ENCODE peak calls at places on chromosomes 6 and 20, in eight cellular contexts. One of them, this sample, is unnamed.

GRCh38 chr6:108578166-108578565 is 17.4 kb downstream of the FOXO3 start:
- DNase-seq in neural progenitor cell: no peak
- DNase-seq in stomach: no peak
- DNase-seq in body of pancreas: no peak
- DNase-seq in choroid plexus epithelial cell: no peak
- DNase-seq in AG10803: no peak
- DNase-seq in uterus: no peak
- DNase-seq in brain microvascular endothelial cell: no peak
- DNase-seq in this sample: no peak

GRCh38 chr6:158584236-158584651 is 24.4 kb downstream of the TMEM181 start:
- DNase-seq in neural progenitor cell: no peak
- DNase-seq in stomach: no peak
- DNase-seq in body of pancreas: no peak
- DNase-seq in choroid plexus epithelial cell: no peak
- DNase-seq in AG10803: no peak
- DNase-seq in uterus: no peak
- DNase-seq in brain microvascular endothelial cell: no peak
- DNase-seq in this sample: no peak

GRCh38 chr6:17758113-17758512 is 51.4 kb upstream of the NUP153 start:
- DNase-seq in neural progenitor cell: no peak
- DNase-seq in stomach: no peak
- DNase-seq in body of pancreas: no peak
- DNase-seq in choroid plexus epithelial cell: no peak
- DNase-seq in AG10803: no peak
- DNase-seq in uterus: no peak
- DNase-seq in brain microvascular endothelial cell: no peak
- DNase-seq in this sample: no peak

GRCh38 chr6:32886674-32887383 is 32.8 kb downstream of the PSMB9 start:
- DNase-seq in neural progenitor cell: no peak
- DNase-seq in stomach: no peak
- DNase-seq in body of pancreas: peak
- DNase-seq in choroid plexus epithelial cell: peak
- DNase-seq in AG10803: peak
- DNase-seq in uterus: peak
- DNase-seq in brain microvascular endothelial cell: peak
- DNase-seq in this sample: peak

GRCh38 chr6:143507358-143508145 is 4.0 kb downstream of the FUCA2 start:
- DNase-seq in neural progenitor cell: no peak
- DNase-seq in stomach: no peak
- DNase-seq in body of pancreas: no peak
- DNase-seq in choroid plexus epithelial cell: no peak
- DNase-seq in AG10803: no peak
- DNase-seq in uterus: no peak
- DNase-seq in brain microvascular endothelial cell: no peak
- DNase-seq in this sample: no peak

GRCh38 chr6:166786704-166787293 is 159.7 kb upstream of the RPS6KA2 start:
- DNase-seq in neural progenitor cell: peak
- DNase-seq in stomach: no peak
- DNase-seq in body of pancreas: no peak
- DNase-seq in choroid plexus epithelial cell: peak
- DNase-seq in AG10803: peak
- DNase-seq in uterus: no peak
- DNase-seq in brain microvascular endothelial cell: peak
- DNase-seq in this sample: peak

GRCh38 chr6:38239719-38240451 is 399.8 kb downstream of the BTBD9 start:
- DNase-seq in neural progenitor cell: no peak
- DNase-seq in stomach: no peak
- DNase-seq in body of pancreas: peak
- DNase-seq in choroid plexus epithelial cell: no peak
- DNase-seq in AG10803: peak
- DNase-seq in uterus: no peak
- DNase-seq in brain microvascular endothelial cell: no peak
- DNase-seq in this sample: no peak

GRCh38 chr20:33554914-33555420 is 65.1 kb downstream of the CBFA2T2 start:
- DNase-seq in neural progenitor cell: peak
- DNase-seq in stomach: no peak
- DNase-seq in body of pancreas: peak
- DNase-seq in choroid plexus epithelial cell: peak
- DNase-seq in AG10803: peak
- DNase-seq in uterus: no peak
- DNase-seq in brain microvascular endothelial cell: peak
- DNase-seq in this sample: peak

GRCh38 chr6:160667854-160668481 is 3.9 kb upstream of the LPA start:
- DNase-seq in neural progenitor cell: peak
- DNase-seq in stomach: peak
- DNase-seq in body of pancreas: peak
- DNase-seq in choroid plexus epithelial cell: peak
- DNase-seq in AG10803: no peak
- DNase-seq in uterus: no peak
- DNase-seq in brain microvascular endothelial cell: no peak
- DNase-seq in this sample: no peak

GRCh38 chr6:52176550-52176949 is 9.6 kb upstream of the IL17A start:
- DNase-seq in neural progenitor cell: no peak
- DNase-seq in stomach: no peak
- DNase-seq in body of pancreas: no peak
- DNase-seq in choroid plexus epithelial cell: no peak
- DNase-seq in AG10803: no peak
- DNase-seq in uterus: no peak
- DNase-seq in brain microvascular endothelial cell: no peak
- DNase-seq in this sample: no peak

GRCh38 chr6:15089569-15090144 is 156.2 kb upstream of the JARID2 start:
- DNase-seq in neural progenitor cell: no peak
- DNase-seq in stomach: peak
- DNase-seq in body of pancreas: peak
- DNase-seq in choroid plexus epithelial cell: no peak
- DNase-seq in AG10803: no peak
- DNase-seq in uterus: peak
- DNase-seq in brain microvascular endothelial cell: no peak
- DNase-seq in this sample: no peak

GRCh38 chr6:110542311-110543024 is 66.1 kb upstream of the SLC22A16 start:
- DNase-seq in neural progenitor cell: no peak
- DNase-seq in stomach: no peak
- DNase-seq in body of pancreas: no peak
- DNase-seq in choroid plexus epithelial cell: no peak
- DNase-seq in AG10803: peak
- DNase-seq in uterus: no peak
- DNase-seq in brain microvascular endothelial cell: no peak
- DNase-seq in this sample: no peak

GRCh38 chr6:105317607-105318533 is 85.0 kb downstream of the PREP start:
- DNase-seq in neural progenitor cell: peak
- DNase-seq in stomach: no peak
- DNase-seq in body of pancreas: peak
- DNase-seq in choroid plexus epithelial cell: no peak
- DNase-seq in AG10803: no peak
- DNase-seq in uterus: no peak
- DNase-seq in brain microvascular endothelial cell: no peak
- DNase-seq in this sample: no peak

GRCh38 chr6:13923527-13924145 is 1.1 kb upstream of the RNF182 start:
- DNase-seq in neural progenitor cell: no peak
- DNase-seq in stomach: no peak
- DNase-seq in body of pancreas: no peak
- DNase-seq in choroid plexus epithelial cell: peak
- DNase-seq in AG10803: peak
- DNase-seq in uterus: no peak
- DNase-seq in brain microvascular endothelial cell: peak
- DNase-seq in this sample: no peak
- H3K4me3 ChIP-seq in neural progenitor cell: peak
- H3K4me3 ChIP-seq in stomach: no peak
- H3K4me3 ChIP-seq in body of pancreas: no peak
- H3K4me3 ChIP-seq in choroid plexus epithelial cell: no peak
- H3K4me3 ChIP-seq in AG10803: peak
- H3K4me3 ChIP-seq in uterus: no peak
- H3K4me3 ChIP-seq in brain microvascular endothelial cell: peak
- H3K4me3 ChIP-seq in this sample: peak

DNA sequence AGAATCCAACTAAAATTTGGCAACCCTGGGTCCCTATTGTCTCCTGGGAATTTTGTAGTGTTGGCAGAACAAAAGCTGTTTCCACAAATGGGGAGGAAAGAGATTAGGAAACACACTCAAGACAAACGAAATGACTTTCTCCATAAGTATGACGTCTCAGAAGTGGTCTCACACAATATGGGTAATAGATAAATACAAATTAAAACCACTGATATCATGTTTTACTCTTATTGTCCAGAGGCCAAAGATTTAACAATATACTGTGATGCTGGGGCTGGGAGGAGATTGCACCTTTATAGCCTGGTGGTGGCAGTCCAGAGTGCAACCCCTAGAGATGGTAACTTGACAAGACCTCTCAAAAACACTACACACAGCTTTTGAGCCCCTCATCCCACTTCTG is 18.6 kb downstream of the FKBP1A start:
- DNase-seq in neural progenitor cell: no peak
- DNase-seq in stomach: no peak
- DNase-seq in body of pancreas: no peak
- DNase-seq in choroid plexus epithelial cell: no peak
- DNase-seq in AG10803: no peak
- DNase-seq in uterus: no peak
- DNase-seq in brain microvascular endothelial cell: no peak
- DNase-seq in this sample: no peak
- TF ChIP-seq CTCF in neural progenitor cell: no peak
- TF ChIP-seq CTCF in stomach: no peak
- TF ChIP-seq CTCF in body of pancreas: no peak
- TF ChIP-seq CTCF in choroid plexus epithelial cell: no peak
- TF ChIP-seq CTCF in AG10803: no peak
- TF ChIP-seq CTCF in uterus: no peak
- TF ChIP-seq CTCF in brain microvascular endothelial cell: peak
- TF ChIP-seq CTCF in this sample: no peak

DNA sequence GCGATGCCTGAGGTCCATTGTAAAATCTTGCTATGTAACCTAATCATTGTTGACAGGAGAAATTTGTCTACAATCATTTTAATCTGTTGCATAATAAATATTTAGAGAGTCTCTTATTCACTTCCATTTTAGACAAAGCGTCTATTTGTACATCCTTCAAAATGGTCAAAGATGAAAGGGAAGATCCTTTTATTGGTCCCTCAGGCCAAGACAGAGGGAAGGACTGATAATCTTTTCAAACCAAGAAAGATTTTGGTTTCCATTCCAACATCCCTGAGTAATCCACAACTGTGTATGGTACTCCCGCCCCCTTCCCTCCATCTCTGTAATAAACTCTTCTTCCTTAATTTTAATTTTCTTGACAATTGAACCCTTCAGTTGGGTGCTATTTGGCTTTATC is 111.6 kb upstream of the SCP2D1 start:
- DNase-seq in neural progenitor cell: no peak
- DNase-seq in stomach: no peak
- DNase-seq in body of pancreas: no peak
- DNase-seq in choroid plexus epithelial cell: no peak
- DNase-seq in AG10803: no peak
- DNase-seq in uterus: no peak
- DNase-seq in brain microvascular endothelial cell: no peak
- DNase-seq in this sample: no peak
- H3K4me3 ChIP-seq in neural progenitor cell: no peak
- H3K4me3 ChIP-seq in stomach: no peak
- H3K4me3 ChIP-seq in body of pancreas: no peak
- H3K4me3 ChIP-seq in choroid plexus epithelial cell: no peak
- H3K4me3 ChIP-seq in AG10803: no peak
- H3K4me3 ChIP-seq in uterus: no peak
- H3K4me3 ChIP-seq in brain microvascular endothelial cell: no peak
- H3K4me3 ChIP-seq in this sample: no peak

GRCh38 chr6:154613137-154613676 is 102.7 kb upstream of the CNKSR3 start:
- DNase-seq in neural progenitor cell: no peak
- DNase-seq in stomach: no peak
- DNase-seq in body of pancreas: peak
- DNase-seq in choroid plexus epithelial cell: peak
- DNase-seq in AG10803: peak
- DNase-seq in uterus: peak
- DNase-seq in brain microvascular endothelial cell: peak
- DNase-seq in this sample: peak

GRCh38 chr6:154617175-154617574 is 106.7 kb upstream of the CNKSR3 start:
- DNase-seq in neural progenitor cell: no peak
- DNase-seq in stomach: no peak
- DNase-seq in body of pancreas: no peak
- DNase-seq in choroid plexus epithelial cell: peak
- DNase-seq in AG10803: peak
- DNase-seq in uterus: no peak
- DNase-seq in brain microvascular endothelial cell: no peak
- DNase-seq in this sample: no peak

GRCh38 chr6:154614641-154615040 is 104.2 kb upstream of the CNKSR3 start:
- DNase-seq in neural progenitor cell: no peak
- DNase-seq in stomach: no peak
- DNase-seq in body of pancreas: no peak
- DNase-seq in choroid plexus epithelial cell: no peak
- DNase-seq in AG10803: no peak
- DNase-seq in uterus: no peak
- DNase-seq in brain microvascular endothelial cell: no peak
- DNase-seq in this sample: no peak

GRCh38 chr6:154614101-154614500 is 103.6 kb upstream of the CNKSR3 start:
- DNase-seq in neural progenitor cell: no peak
- DNase-seq in stomach: no peak
- DNase-seq in body of pancreas: no peak
- DNase-seq in choroid plexus epithelial cell: peak
- DNase-seq in AG10803: peak
- DNase-seq in uterus: no peak
- DNase-seq in brain microvascular endothelial cell: no peak
- DNase-seq in this sample: no peak

GRCh38 chr6:154615483-154616025 is 105.1 kb upstream of the CNKSR3 start:
- DNase-seq in neural progenitor cell: no peak
- DNase-seq in stomach: peak
- DNase-seq in body of pancreas: peak
- DNase-seq in choroid plexus epithelial cell: peak
- DNase-seq in AG10803: peak
- DNase-seq in uterus: peak
- DNase-seq in brain microvascular endothelial cell: peak
- DNase-seq in this sample: peak
- TF ChIP-seq CTCF in neural progenitor cell: no peak
- TF ChIP-seq CTCF in stomach: no peak
- TF ChIP-seq CTCF in body of pancreas: peak
- TF ChIP-seq CTCF in choroid plexus epithelial cell: no peak
- TF ChIP-seq CTCF in AG10803: no peak
- TF ChIP-seq CTCF in uterus: peak
- TF ChIP-seq CTCF in brain microvascular endothelial cell: peak
- TF ChIP-seq CTCF in this sample: no peak

DNA sequence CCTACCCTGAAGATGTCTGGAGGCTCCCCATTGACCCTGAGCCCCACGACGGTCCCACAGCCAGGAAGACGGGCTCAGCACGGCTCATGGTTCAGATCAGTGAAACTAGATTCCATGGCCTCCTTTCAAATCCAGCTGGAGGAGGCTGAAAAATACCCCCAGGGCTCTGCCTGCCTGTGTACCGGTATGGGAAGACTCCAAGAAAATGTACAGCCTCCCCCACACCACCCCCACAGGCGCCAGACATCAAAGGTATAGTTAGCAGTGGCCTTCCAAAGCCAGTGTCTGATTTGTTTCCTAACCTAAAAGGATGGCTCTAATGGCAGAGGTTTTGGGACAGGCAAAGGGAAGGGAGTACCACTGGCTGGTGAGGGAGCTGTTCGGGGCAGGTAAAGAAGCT is 86.2 kb upstream of the SNAP25 start:
- DNase-seq in neural progenitor cell: no peak
- DNase-seq in stomach: no peak
- DNase-seq in body of pancreas: no peak
- DNase-seq in choroid plexus epithelial cell: no peak
- DNase-seq in AG10803: no peak
- DNase-seq in uterus: no peak
- DNase-seq in brain microvascular endothelial cell: no peak
- DNase-seq in this sample: no peak
- H3K4me3 ChIP-seq in neural progenitor cell: no peak
- H3K4me3 ChIP-seq in stomach: no peak
- H3K4me3 ChIP-seq in body of pancreas: no peak
- H3K4me3 ChIP-seq in choroid plexus epithelial cell: no peak
- H3K4me3 ChIP-seq in AG10803: no peak
- H3K4me3 ChIP-seq in uterus: no peak
- H3K4me3 ChIP-seq in brain microvascular endothelial cell: no peak
- H3K4me3 ChIP-seq in this sample: no peak